ENCODE peak calls at places on chromosome 11, in eight cellular contexts. One of them, this sample, is unnamed. For H3K9me3, the result is how much of the 10 kb centered on the place peaks cover.

GRCh38 chr11:64859542-64860414 is 15.3 kb upstream of the CDC42BPG start:
- DNase-seq in GM12878: peak
- DNase-seq in stomach: no peak
- DNase-seq in ovary: no peak
- DNase-seq in suprapubic skin: no peak
- DNase-seq in HepG2: no peak
- DNase-seq in A549: no peak
- DNase-seq in sigmoid colon: no peak
- DNase-seq in this sample: no peak

GRCh38 chr11:31779268-31779879 is 31.7 kb downstream of the PAX6 start:
- DNase-seq in sigmoid colon: no peak
- DNase-seq in suprapubic skin: no peak
- DNase-seq in GM12878: no peak
- DNase-seq in stomach: no peak
- DNase-seq in HepG2: no peak
- DNase-seq in A549: no peak
- DNase-seq in ovary: no peak
- DNase-seq in this sample: no peak

GRCh38 chr11:115930886-115931537 is 426.8 kb upstream of the CADM1 start:
- DNase-seq in HepG2: no peak
- DNase-seq in sigmoid colon: no peak
- DNase-seq in GM12878: no peak
- DNase-seq in stomach: no peak
- DNase-seq in suprapubic skin: no peak
- DNase-seq in ovary: no peak
- DNase-seq in A549: no peak
- DNase-seq in this sample: no peak

GRCh38 chr11:126963603-126964353 is 36.8 kb downstream of the KIRREL3 start:
- DNase-seq in suprapubic skin: no peak
- DNase-seq in GM12878: no peak
- DNase-seq in HepG2: no peak
- DNase-seq in stomach: no peak
- DNase-seq in A549: peak
- DNase-seq in ovary: no peak
- DNase-seq in sigmoid colon: no peak
- DNase-seq in this sample: no peak

GRCh38 chr11:64258946-64259532 is 7.7 kb downstream of the PLCB3 start:
- DNase-seq in GM12878: no peak
- DNase-seq in HepG2: no peak
- DNase-seq in A549: no peak
- DNase-seq in sigmoid colon: no peak
- DNase-seq in ovary: no peak
- DNase-seq in suprapubic skin: no peak
- DNase-seq in stomach: no peak
- DNase-seq in this sample: no peak

GRCh38 chr11:73343076-73343833 is 32.9 kb upstream of the RELT start:
- DNase-seq in HepG2: no peak
- DNase-seq in GM12878: no peak
- DNase-seq in sigmoid colon: no peak
- DNase-seq in stomach: no peak
- DNase-seq in ovary: no peak
- DNase-seq in A549: no peak
- DNase-seq in suprapubic skin: no peak
- DNase-seq in this sample: no peak

GRCh38 chr11:32312865-32313403 is 122.4 kb downstream of the WT1 start:
- DNase-seq in GM12878: no peak
- DNase-seq in suprapubic skin: no peak
- DNase-seq in HepG2: peak
- DNase-seq in A549: peak
- DNase-seq in ovary: peak
- DNase-seq in sigmoid colon: no peak
- DNase-seq in stomach: no peak
- DNase-seq in this sample: no peak

GRCh38 chr11:18012314-18012905 is 437 bp downstream of the SERGEF start:
- DNase-seq in ovary: no peak
- DNase-seq in sigmoid colon: peak
- DNase-seq in suprapubic skin: no peak
- DNase-seq in GM12878: no peak
- DNase-seq in HepG2: peak
- DNase-seq in stomach: peak
- DNase-seq in A549: peak
- DNase-seq in this sample: no peak

GRCh38 chr11:104433751-104434150 is 269.8 kb upstream of the PDGFD start:
- DNase-seq in A549: no peak
- DNase-seq in sigmoid colon: no peak
- DNase-seq in stomach: no peak
- DNase-seq in suprapubic skin: no peak
- DNase-seq in GM12878: no peak
- DNase-seq in ovary: no peak
- DNase-seq in HepG2: no peak
- DNase-seq in this sample: no peak

GRCh38 chr11:78000193-78000592 is 5.7 kb upstream of the INTS4 start:
- DNase-seq in HepG2: peak
- DNase-seq in ovary: no peak
- DNase-seq in GM12878: no peak
- DNase-seq in A549: peak
- DNase-seq in sigmoid colon: no peak
- DNase-seq in stomach: peak
- DNase-seq in suprapubic skin: no peak
- DNase-seq in this sample: no peak

GRCh38 chr11:117374316-117374715 is 46.7 kb downstream of the CEP164 start:
- DNase-seq in sigmoid colon: no peak
- DNase-seq in A549: no peak
- DNase-seq in GM12878: no peak
- DNase-seq in ovary: no peak
- DNase-seq in HepG2: no peak
- DNase-seq in suprapubic skin: no peak
- DNase-seq in stomach: no peak
- DNase-seq in this sample: no peak

GRCh38 chr11:105368711-105369110 is 229.1 kb upstream of the CARD18 start:
- DNase-seq in stomach: no peak
- DNase-seq in HepG2: no peak
- DNase-seq in ovary: no peak
- DNase-seq in GM12878: no peak
- DNase-seq in suprapubic skin: no peak
- DNase-seq in A549: no peak
- DNase-seq in sigmoid colon: no peak
- DNase-seq in this sample: no peak

GRCh38 chr11:65417221-65417701 is 5.3 kb upstream of the NEAT1 start:
- DNase-seq in ovary: peak
- DNase-seq in sigmoid colon: peak
- DNase-seq in A549: no peak
- DNase-seq in GM12878: no peak
- DNase-seq in stomach: peak
- DNase-seq in suprapubic skin: peak
- DNase-seq in HepG2: no peak
- DNase-seq in this sample: no peak

DNA sequence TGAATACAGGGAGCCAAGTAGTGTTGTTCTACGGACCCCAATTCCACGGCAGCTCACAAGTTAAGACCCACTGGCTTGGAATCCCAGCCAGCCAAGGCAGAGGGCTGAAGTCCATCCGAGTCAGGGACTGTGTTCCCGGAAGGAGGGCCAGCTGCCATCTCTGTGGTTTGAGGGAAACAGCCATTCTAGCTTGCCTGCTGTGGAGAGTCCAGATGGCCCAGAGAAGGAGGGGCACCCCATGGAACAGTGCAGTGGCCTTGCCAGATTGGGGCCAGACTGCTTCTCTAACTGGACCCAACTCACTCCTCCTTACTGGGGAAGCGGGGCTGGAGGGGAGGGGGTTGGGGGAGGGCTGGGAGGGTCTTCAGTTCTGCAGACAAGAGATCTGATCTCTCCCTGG is 156.4 kb downstream of the FAM181B start:
- DNase-seq in HepG2: no peak
- DNase-seq in stomach: no peak
- DNase-seq in GM12878: no peak
- DNase-seq in ovary: no peak
- DNase-seq in sigmoid colon: no peak
- DNase-seq in suprapubic skin: no peak
- DNase-seq in A549: no peak
- DNase-seq in this sample: no peak
- TF ChIP-seq EP300 in HepG2: no peak
- TF ChIP-seq EP300 in stomach: no peak
- TF ChIP-seq EP300 in GM12878: no peak
- TF ChIP-seq EP300 in ovary: no peak
- TF ChIP-seq EP300 in sigmoid colon: no peak
- TF ChIP-seq EP300 in suprapubic skin: no peak
- TF ChIP-seq EP300 in A549: no peak
- TF ChIP-seq EP300 in this sample: no peak

GRCh38 chr11:94656968-94657367 is 89.8 kb downstream of the PIWIL4 start:
- DNase-seq in HepG2: no peak
- DNase-seq in A549: no peak
- DNase-seq in stomach: no peak
- DNase-seq in sigmoid colon: no peak
- DNase-seq in GM12878: no peak
- DNase-seq in suprapubic skin: no peak
- DNase-seq in ovary: no peak
- DNase-seq in this sample: no peak
- H3K9me3 ChIP-seq in HepG2: under half
- H3K9me3 ChIP-seq in A549: under half
- H3K9me3 ChIP-seq in stomach: under half
- H3K9me3 ChIP-seq in sigmoid colon: under half
- H3K9me3 ChIP-seq in GM12878: under half
- H3K9me3 ChIP-seq in suprapubic skin: under half
- H3K9me3 ChIP-seq in ovary: under half
- H3K9me3 ChIP-seq in this sample: under half

GRCh38 chr11:11034476-11034875 is 176.6 kb upstream of the ZBED5 start:
- DNase-seq in sigmoid colon: no peak
- DNase-seq in suprapubic skin: no peak
- DNase-seq in stomach: no peak
- DNase-seq in GM12878: no peak
- DNase-seq in HepG2: no peak
- DNase-seq in A549: no peak
- DNase-seq in ovary: no peak
- DNase-seq in this sample: no peak

GRCh38 chr11:11035331-11035730 is 177.5 kb upstream of the ZBED5 start:
- DNase-seq in sigmoid colon: no peak
- DNase-seq in GM12878: no peak
- DNase-seq in suprapubic skin: no peak
- DNase-seq in stomach: no peak
- DNase-seq in ovary: no peak
- DNase-seq in HepG2: no peak
- DNase-seq in A549: no peak
- DNase-seq in this sample: no peak

GRCh38 chr11:11038339-11039248 is 180.7 kb upstream of the ZBED5 start:
- DNase-seq in sigmoid colon: peak
- DNase-seq in suprapubic skin: no peak
- DNase-seq in ovary: no peak
- DNase-seq in HepG2: no peak
- DNase-seq in A549: no peak
- DNase-seq in stomach: no peak
- DNase-seq in GM12878: no peak
- DNase-seq in this sample: peak

GRCh38 chr11:11037162-11037732 is 179.4 kb upstream of the ZBED5 start:
- DNase-seq in A549: no peak
- DNase-seq in sigmoid colon: no peak
- DNase-seq in ovary: no peak
- DNase-seq in suprapubic skin: no peak
- DNase-seq in HepG2: no peak
- DNase-seq in GM12878: no peak
- DNase-seq in stomach: no peak
- DNase-seq in this sample: peak

DNA sequence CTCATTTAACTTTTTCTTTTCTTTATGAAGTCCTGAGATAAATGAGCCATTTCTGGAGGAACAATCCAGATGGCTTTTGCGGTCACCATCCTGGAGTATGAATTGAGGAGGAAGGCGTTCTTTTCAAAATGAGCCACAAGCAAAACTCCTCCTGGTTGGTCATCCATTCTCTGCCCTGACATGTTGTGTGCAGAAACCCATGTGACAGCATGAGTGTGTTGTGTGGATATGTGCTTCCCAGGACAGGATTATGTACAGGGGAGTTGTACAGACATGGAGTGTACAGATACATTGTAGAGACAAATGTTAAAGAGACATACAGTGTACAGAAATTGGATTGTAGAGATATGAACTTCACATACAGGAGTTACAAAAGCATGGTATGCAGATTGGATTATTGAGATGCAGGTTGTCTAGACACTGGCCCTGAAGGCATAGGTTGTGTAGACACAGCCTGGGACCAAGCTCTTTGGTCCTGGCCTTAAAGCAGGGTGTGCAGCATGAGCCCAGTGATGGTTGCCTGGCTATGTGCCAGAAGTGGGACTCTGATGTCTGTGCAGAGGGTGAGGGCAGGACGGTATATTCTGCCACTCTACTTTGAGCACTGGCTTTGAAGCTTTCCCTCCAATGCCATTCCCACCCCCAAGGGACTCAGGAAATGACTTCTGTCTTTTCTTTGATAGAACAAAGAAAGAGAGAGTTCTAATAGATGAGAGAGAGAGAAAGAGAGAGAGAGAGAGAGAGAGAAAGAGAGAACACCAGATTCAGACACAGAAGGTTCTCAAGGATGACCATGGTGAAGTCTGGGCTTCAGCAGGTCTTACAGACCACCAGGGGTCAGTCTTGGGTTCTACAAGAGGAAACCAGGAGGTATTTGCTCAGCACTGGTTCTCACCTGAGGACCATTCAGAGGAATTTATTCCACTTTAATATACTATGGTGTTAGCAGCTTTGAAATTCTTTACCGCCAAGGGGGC is 178.6 kb upstream of the ZBED5 start:
- DNase-seq in A549: peak
- DNase-seq in ovary: no peak
- DNase-seq in suprapubic skin: no peak
- DNase-seq in HepG2: peak
- DNase-seq in sigmoid colon: no peak
- DNase-seq in GM12878: no peak
- DNase-seq in stomach: no peak
- DNase-seq in this sample: no peak
- TF ChIP-seq EP300 in A549: no peak
- TF ChIP-seq EP300 in ovary: no peak
- TF ChIP-seq EP300 in suprapubic skin: no peak
- TF ChIP-seq EP300 in HepG2: no peak
- TF ChIP-seq EP300 in sigmoid colon: no peak
- TF ChIP-seq EP300 in GM12878: no peak
- TF ChIP-seq EP300 in stomach: no peak
- TF ChIP-seq EP300 in this sample: no peak

GRCh38 chr11:92687724-92688123 is 281.7 kb upstream of the MTNR1B start:
- DNase-seq in A549: no peak
- DNase-seq in GM12878: no peak
- DNase-seq in sigmoid colon: no peak
- DNase-seq in suprapubic skin: no peak
- DNase-seq in stomach: no peak
- DNase-seq in ovary: no peak
- DNase-seq in HepG2: no peak
- DNase-seq in this sample: peak

GRCh38 chr11:92688416-92688815 is 281.0 kb upstream of the MTNR1B start:
- DNase-seq in A549: no peak
- DNase-seq in GM12878: no peak
- DNase-seq in ovary: no peak
- DNase-seq in suprapubic skin: no peak
- DNase-seq in sigmoid colon: no peak
- DNase-seq in HepG2: no peak
- DNase-seq in stomach: no peak
- DNase-seq in this sample: peak

GRCh38 chr11:92696076-92696475 is 273.4 kb upstream of the MTNR1B start:
- DNase-seq in A549: no peak
- DNase-seq in sigmoid colon: no peak
- DNase-seq in stomach: no peak
- DNase-seq in suprapubic skin: no peak
- DNase-seq in ovary: no peak
- DNase-seq in HepG2: no peak
- DNase-seq in GM12878: no peak
- DNase-seq in this sample: no peak

GRCh38 chr11:92697461-92698314 is 271.8 kb upstream of the MTNR1B start:
- DNase-seq in HepG2: no peak
- DNase-seq in ovary: no peak
- DNase-seq in A549: no peak
- DNase-seq in sigmoid colon: no peak
- DNase-seq in suprapubic skin: no peak
- DNase-seq in stomach: no peak
- DNase-seq in GM12878: no peak
- DNase-seq in this sample: no peak

GRCh38 chr11:92693146-92693545 is 276.3 kb upstream of the MTNR1B start:
- DNase-seq in sigmoid colon: no peak
- DNase-seq in stomach: no peak
- DNase-seq in GM12878: no peak
- DNase-seq in HepG2: no peak
- DNase-seq in suprapubic skin: no peak
- DNase-seq in A549: no peak
- DNase-seq in ovary: no peak
- DNase-seq in this sample: no peak
- H3K9me3 ChIP-seq in sigmoid colon: under half
- H3K9me3 ChIP-seq in stomach: under half
- H3K9me3 ChIP-seq in GM12878: under half
- H3K9me3 ChIP-seq in HepG2: under half
- H3K9me3 ChIP-seq in suprapubic skin: under half
- H3K9me3 ChIP-seq in A549: under half
- H3K9me3 ChIP-seq in ovary: under half
- H3K9me3 ChIP-seq in this sample: under half